ENCODE peak calls at places on chromosome 17, in seven cellular contexts. E is stimulated activated CD8-positive, alpha-beta memory T cell treated with anti-CD3 and anti-CD28 coated beads, Interleukin-7, amount 100 ng/mL, for 4 hours; X is NCI-H1436; U is psoas muscle; A is uterus; H is NCI-H1694; G is KG1. V is an unnamed sample.

GRCh38 chr17:70093163-70093562 is 18.1 kb downstream of the KCNJ16 start:
- DNase-seq in E (no peak), X (no peak), A (no peak), U (no peak), G (no peak), H (no peak), V (no peak)

GRCh38 chr17:41800601-41801373 is 11.0 kb downstream of the P3H4 start:
- DNase-seq in A (no peak), E (no peak), U (no peak), H (no peak), G (no peak), X (peak; percentile 49), V (no peak)

GRCh38 chr17:43994272-43995149 is 9.9 kb upstream of the NAGS start:
- DNase-seq in U (peak; percentile 66), E (peak; percentile 35), G (peak; percentile 22), X (peak; percentile 56), H (peak; percentile 60), A (peak; percentile 65), V (peak; percentile 77)

GRCh38 chr17:29569245-29569950 is 897 bp downstream of the TP53I13 start:
- DNase-seq in H (peak; percentile 19), G (no peak), U (no peak), E (no peak), A (no peak), X (no peak), V (no peak)

GRCh38 chr17:75008373-75008772 is 4.1 kb upstream of the MRPL58 start:
- DNase-seq in X (no peak), U (no peak), G (no peak), H (no peak), A (no peak), E (no peak), V (no peak)

GRCh38 chr17:31926100-31926729 is 10.6 kb upstream of the SUZ12 start:
- DNase-seq in H (no peak), E (no peak), U (no peak), G (no peak), A (no peak), X (no peak), V (no peak)

GRCh38 chr17:74442291-74442669 is 10.4 kb downstream of the GPRC5C start:
- DNase-seq in U (no peak), G (no peak), X (no peak), A (no peak), H (no peak), E (no peak), V (no peak)

GRCh38 chr17:65395924-65396323 is 165.5 kb downstream of the AXIN2 start:
- DNase-seq in U (no peak), E (no peak), X (no peak), A (no peak), H (no peak), G (no peak), V (no peak)

GRCh38 chr17:17538417-17539391 is 42.5 kb upstream of the RASD1 start:
- DNase-seq in E (no peak), A (no peak), H (no peak), G (no peak), U (no peak), X (peak; percentile 59), V (no peak)

GRCh38 chr17:74042744-74043486 is 160.6 kb upstream of the RPL38 start:
- DNase-seq in H (peak; percentile 27), X (no peak), U (peak; percentile 70), E (no peak), A (peak; percentile 33), G (no peak), V (no peak)

GRCh38 chr17:62965149-62965648 is 836 bp upstream of the TANC2 start:
- DNase-seq in U (no peak), X (no peak), E (no peak), H (no peak), G (no peak), A (no peak), V (no peak)

GRCh38 chr17:412211-413015 is 59.8 kb upstream of the RPH3AL start:
- DNase-seq in G (peak; percentile 1), U (no peak), H (peak; percentile 69), E (peak; percentile 59), X (peak; percentile 54), A (peak; percentile 49), V (peak; percentile 51)

GRCh38 chr17:75288784-75289121 is 480 bp downstream of the SLC25A19 start:
- DNase-seq in U (peak; percentile 38), G (peak; percentile 70), H (peak; percentile 32), A (no peak), X (peak; percentile 72), E (peak; percentile 12), V (no peak)

GRCh38 chr17:50161023-50161910 is 4.5 kb upstream of the SGCA start:
- DNase-seq in E (peak; percentile 90), U (peak; percentile 94), H (peak; percentile 90), G (peak; percentile 83), X (peak; percentile 96), A (peak; percentile 96), V (peak; percentile 99)

GRCh38 chr17:58329808-58330543 is 1.4 kb upstream of the TSPOAP1 start:
- DNase-seq in U (no peak), E (no peak), G (no peak), X (no peak), H (no peak), A (no peak), V (no peak)

GRCh38 chr17:2076461-2076984 is 21.6 kb downstream of the HIC1 start:
- DNase-seq in G (no peak), A (no peak), X (no peak), H (peak; percentile 23), E (no peak), U (no peak), V (no peak)

GRCh38 chr17:32847977-32848376 is 28.9 kb downstream of the MYO1D start:
- DNase-seq in G (no peak), X (no peak), E (no peak), U (no peak), H (no peak), A (no peak), V (no peak)

GRCh38 chr17:45172541-45173286 is 11.0 kb downstream of the HEXIM2 start:
- DNase-seq in X (peak; percentile 89), A (peak; percentile 66), U (peak; percentile 70), G (peak; percentile 27), H (no peak), E (no peak), V (peak; percentile 72)